ENCODE peak calls at places on chromosomes 1 and 21, in four cellular contexts. U is foreskin fibroblast; Y is CD4-positive, alpha-beta memory T cell; L is ACHN. Q is an unnamed sample.

GRCh38 chr21:42614391-42614790 is 39.0 kb upstream of the PDE9A start:
- DNase-seq in U (no peak), Y (peak), L (no peak), Q (no peak)

GRCh38 chr1:30425046-30425445 is 298.3 kb downstream of the MATN1 start:
- DNase-seq in U (no peak), Y (no peak), L (no peak), Q (peak)

GRCh38 chr1:245370905-245371581 is 216.3 kb downstream of the KIF26B start:
- DNase-seq in U (no peak), Y (no peak), L (no peak), Q (no peak)

GRCh38 chr1:147292635-147293251 is 50.3 kb downstream of the CHD1L start:
- DNase-seq in U (peak), Y (no peak), L (peak), Q (no peak)

GRCh38 chr1:207389728-207390464 is 64.2 kb upstream of the CR2 start:
- DNase-seq in U (peak), Y (no peak), L (peak), Q (no peak)

GRCh38 chr1:101165944-101166343 is 70.9 kb upstream of the S1PR1 start:
- DNase-seq in U (no peak), Y (no peak), L (no peak), Q (no peak)

GRCh38 chr1:168637350-168637991 is 61.1 kb downstream of the XCL1 start:
- DNase-seq in U (peak), Y (peak), L (peak), Q (no peak)

GRCh38 chr1:223224465-223224864 is 81.4 kb upstream of the TLR5 start:
- DNase-seq in U (no peak), Y (no peak), L (no peak), Q (no peak)

GRCh38 chr1:3138623-3139151 is 69.7 kb downstream of the PRDM16 start:
- DNase-seq in U (no peak), Y (no peak), L (no peak), Q (no peak)

GRCh38 chr1:37410815-37411214 is 63.6 kb upstream of the ZC3H12A start:
- DNase-seq in U (peak), Y (no peak), L (peak), Q (no peak)

GRCh38 chr1:38502772-38503171 is 356.8 kb downstream of the RRAGC start:
- DNase-seq in U (no peak), Y (no peak), L (no peak), Q (no peak)

Q was measured in esophagus muscularis mucosa.